ENCODE peak calls at places on chromosomes 11 and 22, in eight cellular contexts. T, D, V, G, U, N, B and E are unnamed samples.

GRCh38 chr11:123474994-123475393 is 44.9 kb downstream of the GRAMD1B start:
- DNase-seq in V (no peak), T (no peak), U (no peak), D (no peak), N (peak), B (no peak), G (no peak), E (no peak)

GRCh38 chr11:44051171-44051570 is 3.4 kb downstream of the ACCSL start:
- DNase-seq in U (no peak), G (no peak), B (no peak), V (no peak), T (no peak), D (no peak), N (no peak), E (no peak)

GRCh38 chr11:33893711-33894401 is 2.0 kb upstream of the LMO2 start:
- DNase-seq in D (peak), T (no peak), B (peak), N (no peak), U (no peak), V (peak), G (peak), E (peak)

GRCh38 chr11:94528551-94528950 is 15.2 kb upstream of the FUT4 start:
- DNase-seq in V (no peak), N (no peak), B (no peak), G (no peak), U (no peak), D (no peak), T (no peak), E (no peak)

GRCh38 chr22:18066181-18066859 is 11.5 kb upstream of the PEX26 start:
- DNase-seq in U (no peak), V (no peak), T (no peak), D (peak), B (no peak), G (no peak), N (no peak), E (no peak)

GRCh38 chr11:1391165-1392010 is 1.7 kb downstream of the BRSK2 start:
- DNase-seq in G (no peak), V (no peak), T (no peak), N (no peak), D (no peak), U (no peak), B (no peak), E (no peak)

GRCh38 chr22:45473626-45474237 is 29.0 kb upstream of the FBLN1 start:
- DNase-seq in D (no peak), V (no peak), U (no peak), N (no peak), B (no peak), G (no peak), T (no peak), E (no peak)

GRCh38 chr11:76629133-76629852 is 41.3 kb downstream of the LRRC32 start:
- DNase-seq in U (no peak), T (no peak), N (no peak), D (no peak), V (peak), B (no peak), G (no peak), E (peak)

GRCh38 chr11:2653930-2654739 is 45.7 kb downstream of the KCNQ1OT1 start:
- DNase-seq in G (no peak), U (no peak), V (no peak), T (peak), D (no peak), B (no peak), N (no peak), E (no peak)

GRCh38 chr11:111764621-111765020 is 1.6 kb downstream of the PPP2R1B start:
- DNase-seq in N (peak), D (no peak), U (no peak), G (no peak), T (no peak), B (no peak), V (no peak), E (no peak)

GRCh38 chr11:118005224-118006152 is 19.3 kb downstream of the IL10RA start:
- DNase-seq in T (no peak), U (no peak), B (no peak), D (no peak), V (no peak), G (no peak), N (no peak), E (no peak)

GRCh38 chr11:1088927-1089737 is 14.5 kb downstream of the MUC2 start:
- DNase-seq in B (no peak), N (no peak), V (no peak), D (no peak), U (no peak), T (no peak), G (no peak), E (no peak)

GRCh38 chr11:121520243-121521144 is 67.7 kb upstream of the SORL1-AS1 start:
- DNase-seq in U (no peak), T (no peak), N (peak), D (no peak), V (peak), B (no peak), G (no peak), E (no peak)

GRCh38 chr11:65851083-65851579 is 6.8 kb downstream of the CFL1 start:
- DNase-seq in B (no peak), V (peak), N (no peak), G (no peak), T (no peak), D (peak), U (no peak), E (peak)

GRCh38 chr11:118437736-118438125 is 1.4 kb downstream of the KMT2A start:
- DNase-seq in T (peak), B (no peak), V (peak), G (no peak), D (peak), N (no peak), U (no peak), E (peak)

GRCh38 chr11:45213316-45213665 is 66.9 kb downstream of the PRDM11 start:
- DNase-seq in T (no peak), U (no peak), B (no peak), N (no peak), V (no peak), G (no peak), D (no peak), E (no peak)

GRCh38 chr11:20634781-20635180 is 34.6 kb upstream of the NELL1 start:
- DNase-seq in G (no peak), U (no peak), T (no peak), N (no peak), D (no peak), V (no peak), B (no peak), E (no peak)

GRCh38 chr11:110471315-110471714 is 41.6 kb downstream of the FDX1 start:
- DNase-seq in V (no peak), N (peak), U (no peak), G (no peak), D (no peak), T (no peak), B (no peak), E (no peak)

GRCh38 chr11:65116370-65117205 is 913 bp downstream of the ZNHIT2 start:
- DNase-seq in U (no peak), V (peak), B (no peak), N (peak), T (peak), D (peak), G (no peak), E (peak)

GRCh38 chr22:40602231-40602630 is 34.3 kb downstream of the MRTFA start:
- DNase-seq in B (no peak), V (no peak), N (no peak), G (no peak), T (no peak), U (no peak), D (no peak), E (no peak)

GRCh38 chr11:3162410-3163240 is 2.5 kb downstream of the OSBPL5 start:
- DNase-seq in U (no peak), N (no peak), D (no peak), B (no peak), V (no peak), G (no peak), T (no peak), E (no peak)

GRCh38 chr11:30984442-30984816 is 385.1 kb downstream of the DCDC1 start:
- DNase-seq in B (no peak), T (no peak), N (no peak), G (no peak), U (no peak), V (no peak), D (no peak), E (no peak)

GRCh38 chr11:77401486-77402217 is 72.2 kb downstream of the PAK1 start:
- DNase-seq in T (peak), V (no peak), N (no peak), G (no peak), B (no peak), D (no peak), U (no peak), E (no peak)

GRCh38 chr11:64419818-64420485 is 61.0 kb downstream of the RPS6KA4 start:
- DNase-seq in T (no peak), G (no peak), V (no peak), D (no peak), B (no peak), N (peak), U (no peak), E (no peak)

GRCh38 chr22:27732391-27732790 is 69.2 kb downstream of the MN1 start:
- DNase-seq in N (no peak), D (no peak), U (no peak), B (no peak), V (no peak), T (no peak), G (no peak), E (no peak)

GRCh38 chr22:42565956-42566355 is 12.2 kb downstream of the SERHL2 start:
- DNase-seq in V (no peak), U (no peak), G (no peak), N (no peak), D (no peak), T (no peak), B (no peak), E (no peak)

GRCh38 chr22:20509344-20510047 is 2.1 kb downstream of the MED15 start:
- DNase-seq in U (no peak), V (peak), T (no peak), G (no peak), N (peak), B (peak), D (peak), E (peak)

GRCh38 chr11:118689852-118690552 is 10.6 kb upstream of the TREH start:
- DNase-seq in N (peak), T (peak), V (peak), U (peak), G (peak), B (peak), D (peak), E (peak)

GRCh38 chr11:31702966-31703365 is 108.2 kb downstream of the PAX6 start:
- DNase-seq in D (no peak), T (peak), N (peak), V (no peak), U (peak), B (no peak), G (no peak), E (no peak)

GRCh38 chr22:42855211-42855610 is 1.9 kb downstream of the ARFGAP3 start:
- DNase-seq in D (no peak), V (no peak), B (no peak), G (no peak), U (no peak), T (no peak), N (no peak), E (no peak)

GRCh38 chr11:11931461-11932055 is 76.9 kb downstream of the DKK3 start:
- DNase-seq in N (peak), B (no peak), D (peak), U (peak), V (peak), G (no peak), T (peak), E (no peak)

GRCh38 chr11:94776351-94777321 is 8.5 kb downstream of the AMOTL1 start:
- DNase-seq in D (no peak), B (no peak), T (peak), G (no peak), V (no peak), U (no peak), N (peak), E (no peak)